ENCODE peak calls at places on chromosomes 12 and 14, in eight cellular contexts. One of them, this sample, is unnamed.

GRCh38 chr12:91778938-91779400 is 366.7 kb downstream of the BTG1 start:
- DNase-seq in A549: peak; percentile 96
- DNase-seq in COLO829: peak; percentile 83
- DNase-seq in fibroblast of mammary gland: peak; percentile 96
- DNase-seq in globus pallidus: peak; percentile 3
- DNase-seq in lower lobe of right lung: no peak
- DNase-seq in colonic mucosa: peak; percentile 39
- DNase-seq in SIG-M5: no peak
- DNase-seq in this sample: peak; percentile 92

GRCh38 chr14:42535397-42535796 is 928.7 kb downstream of the LRFN5 start:
- DNase-seq in A549: peak; percentile 21
- DNase-seq in COLO829: no peak
- DNase-seq in fibroblast of mammary gland: no peak
- DNase-seq in globus pallidus: no peak
- DNase-seq in lower lobe of right lung: no peak
- DNase-seq in colonic mucosa: no peak
- DNase-seq in SIG-M5: no peak
- DNase-seq in this sample: no peak

GRCh38 chr14:22845821-22846625 is 9.6 kb downstream of the MMP14 start:
- DNase-seq in A549: no peak
- DNase-seq in COLO829: no peak
- DNase-seq in fibroblast of mammary gland: peak; percentile 25
- DNase-seq in globus pallidus: no peak
- DNase-seq in lower lobe of right lung: peak; percentile 43
- DNase-seq in colonic mucosa: no peak
- DNase-seq in SIG-M5: no peak
- DNase-seq in this sample: no peak

GRCh38 chr12:2692156-2692555 is 102.6 kb upstream of the FKBP4 start:
- DNase-seq in A549: no peak
- DNase-seq in COLO829: no peak
- DNase-seq in fibroblast of mammary gland: no peak
- DNase-seq in globus pallidus: no peak
- DNase-seq in lower lobe of right lung: no peak
- DNase-seq in colonic mucosa: no peak
- DNase-seq in SIG-M5: no peak
- DNase-seq in this sample: no peak

GRCh38 chr14:39972704-39973103 is 540.5 kb upstream of the FBXO33 start:
- DNase-seq in A549: no peak
- DNase-seq in COLO829: no peak
- DNase-seq in fibroblast of mammary gland: no peak
- DNase-seq in globus pallidus: no peak
- DNase-seq in lower lobe of right lung: no peak
- DNase-seq in colonic mucosa: no peak
- DNase-seq in SIG-M5: no peak
- DNase-seq in this sample: no peak

GRCh38 chr14:84442481-84442880 is 1087.5 kb upstream of the FLRT2 start:
- DNase-seq in A549: no peak
- DNase-seq in COLO829: peak; percentile 20
- DNase-seq in fibroblast of mammary gland: no peak
- DNase-seq in globus pallidus: peak; percentile 17
- DNase-seq in lower lobe of right lung: no peak
- DNase-seq in colonic mucosa: no peak
- DNase-seq in SIG-M5: no peak
- DNase-seq in this sample: no peak

GRCh38 chr12:113955109-113955970 is 10.8 kb downstream of the RBM19 start:
- DNase-seq in A549: peak; percentile 70
- DNase-seq in COLO829: peak; percentile 13
- DNase-seq in fibroblast of mammary gland: peak; percentile 17
- DNase-seq in globus pallidus: no peak
- DNase-seq in lower lobe of right lung: no peak
- DNase-seq in colonic mucosa: peak; percentile 41
- DNase-seq in SIG-M5: no peak
- DNase-seq in this sample: peak; percentile 30

GRCh38 chr12:89384050-89384749 is 31.9 kb upstream of the DUSP6 start:
- DNase-seq in A549: no peak
- DNase-seq in COLO829: peak; percentile 15
- DNase-seq in fibroblast of mammary gland: peak; percentile 90
- DNase-seq in globus pallidus: no peak
- DNase-seq in lower lobe of right lung: peak; percentile 56
- DNase-seq in colonic mucosa: peak; percentile 73
- DNase-seq in SIG-M5: no peak
- DNase-seq in this sample: peak; percentile 97

GRCh38 chr14:36973806-36974442 is 198.5 kb downstream of the SLC25A21 start:
- DNase-seq in A549: peak; percentile 82
- DNase-seq in COLO829: no peak
- DNase-seq in fibroblast of mammary gland: peak; percentile 73
- DNase-seq in globus pallidus: no peak
- DNase-seq in lower lobe of right lung: no peak
- DNase-seq in colonic mucosa: no peak
- DNase-seq in SIG-M5: no peak
- DNase-seq in this sample: peak; percentile 80

GRCh38 chr12:6903712-6904111 is 910 bp upstream of the LRRC23 start:
- DNase-seq in A549: no peak
- DNase-seq in COLO829: no peak
- DNase-seq in fibroblast of mammary gland: no peak
- DNase-seq in globus pallidus: no peak
- DNase-seq in lower lobe of right lung: no peak
- DNase-seq in colonic mucosa: no peak
- DNase-seq in SIG-M5: no peak
- DNase-seq in this sample: no peak

GRCh38 chr12:6700646-6701051 is at the start of gene PIANP:
- DNase-seq in A549: no peak
- DNase-seq in COLO829: no peak
- DNase-seq in fibroblast of mammary gland: no peak
- DNase-seq in globus pallidus: no peak
- DNase-seq in lower lobe of right lung: no peak
- DNase-seq in colonic mucosa: no peak
- DNase-seq in SIG-M5: no peak
- DNase-seq in this sample: peak; percentile 50

GRCh38 chr12:6820171-6820570 is 1.4 kb upstream of the GPR162 start:
- DNase-seq in A549: no peak
- DNase-seq in COLO829: no peak
- DNase-seq in fibroblast of mammary gland: no peak
- DNase-seq in globus pallidus: no peak
- DNase-seq in lower lobe of right lung: no peak
- DNase-seq in colonic mucosa: no peak
- DNase-seq in SIG-M5: no peak
- DNase-seq in this sample: no peak

GRCh38 chr12:49126852-49127763 is 4.1 kb downstream of the TUBA1B start:
- DNase-seq in A549: peak; percentile 42
- DNase-seq in COLO829: no peak
- DNase-seq in fibroblast of mammary gland: no peak
- DNase-seq in globus pallidus: no peak
- DNase-seq in lower lobe of right lung: no peak
- DNase-seq in colonic mucosa: no peak
- DNase-seq in SIG-M5: no peak
- DNase-seq in this sample: no peak

GRCh38 chr12:51295651-51296050 is 25.4 kb upstream of the SMAGP start:
- DNase-seq in A549: no peak
- DNase-seq in COLO829: no peak
- DNase-seq in fibroblast of mammary gland: no peak
- DNase-seq in globus pallidus: no peak
- DNase-seq in lower lobe of right lung: no peak
- DNase-seq in colonic mucosa: no peak
- DNase-seq in SIG-M5: no peak
- DNase-seq in this sample: no peak

GRCh38 chr14:52723514-52724359 is 6.2 kb upstream of the STYX start:
- DNase-seq in A549: no peak
- DNase-seq in COLO829: no peak
- DNase-seq in fibroblast of mammary gland: no peak
- DNase-seq in globus pallidus: no peak
- DNase-seq in lower lobe of right lung: no peak
- DNase-seq in colonic mucosa: no peak
- DNase-seq in SIG-M5: no peak
- DNase-seq in this sample: no peak

GRCh38 chr14:80202888-80203562 is 8.3 kb downstream of the DIO2 start:
- DNase-seq in A549: peak; percentile 45
- DNase-seq in COLO829: no peak
- DNase-seq in fibroblast of mammary gland: peak; percentile 18
- DNase-seq in globus pallidus: no peak
- DNase-seq in lower lobe of right lung: no peak
- DNase-seq in colonic mucosa: peak; percentile 39
- DNase-seq in SIG-M5: no peak
- DNase-seq in this sample: no peak

GRCh38 chr14:54894995-54895394 is 7.6 kb downstream of the GCH1 start:
- DNase-seq in A549: no peak
- DNase-seq in COLO829: no peak
- DNase-seq in fibroblast of mammary gland: peak; percentile 33
- DNase-seq in globus pallidus: no peak
- DNase-seq in lower lobe of right lung: no peak
- DNase-seq in colonic mucosa: no peak
- DNase-seq in SIG-M5: no peak
- DNase-seq in this sample: peak; percentile 54

GRCh38 chr12:107558141-107558815 is 127.3 kb upstream of the PWP1 start:
- DNase-seq in A549: no peak
- DNase-seq in COLO829: no peak
- DNase-seq in fibroblast of mammary gland: no peak
- DNase-seq in globus pallidus: no peak
- DNase-seq in lower lobe of right lung: no peak
- DNase-seq in colonic mucosa: no peak
- DNase-seq in SIG-M5: no peak
- DNase-seq in this sample: no peak

GRCh38 chr14:80465541-80466220 is 254.4 kb upstream of the DIO2 start:
- DNase-seq in A549: no peak
- DNase-seq in COLO829: no peak
- DNase-seq in fibroblast of mammary gland: no peak
- DNase-seq in globus pallidus: no peak
- DNase-seq in lower lobe of right lung: no peak
- DNase-seq in colonic mucosa: no peak
- DNase-seq in SIG-M5: no peak
- DNase-seq in this sample: no peak

GRCh38 chr12:67710582-67710981 is 62.0 kb downstream of the DYRK2 start:
- DNase-seq in A549: peak; percentile 82
- DNase-seq in COLO829: no peak
- DNase-seq in fibroblast of mammary gland: peak; percentile 62
- DNase-seq in globus pallidus: peak; percentile 52
- DNase-seq in lower lobe of right lung: no peak
- DNase-seq in colonic mucosa: peak; percentile 92
- DNase-seq in SIG-M5: no peak
- DNase-seq in this sample: peak; percentile 81

GRCh38 chr14:104967144-104967413 is 11.1 kb downstream of the AHNAK2 start:
- DNase-seq in A549: no peak
- DNase-seq in COLO829: no peak
- DNase-seq in fibroblast of mammary gland: no peak
- DNase-seq in globus pallidus: no peak
- DNase-seq in lower lobe of right lung: no peak
- DNase-seq in colonic mucosa: no peak
- DNase-seq in SIG-M5: no peak
- DNase-seq in this sample: no peak

GRCh38 chr14:97697772-97698171 is 900.6 kb downstream of the VRK1 start:
- DNase-seq in A549: no peak
- DNase-seq in COLO829: no peak
- DNase-seq in fibroblast of mammary gland: no peak
- DNase-seq in globus pallidus: no peak
- DNase-seq in lower lobe of right lung: no peak
- DNase-seq in colonic mucosa: no peak
- DNase-seq in SIG-M5: no peak
- DNase-seq in this sample: no peak

GRCh38 chr12:90816353-90817089 is 138.5 kb downstream of the CCER1 start:
- DNase-seq in A549: no peak
- DNase-seq in COLO829: no peak
- DNase-seq in fibroblast of mammary gland: peak; percentile 55
- DNase-seq in globus pallidus: no peak
- DNase-seq in lower lobe of right lung: no peak
- DNase-seq in colonic mucosa: no peak
- DNase-seq in SIG-M5: no peak
- DNase-seq in this sample: no peak

GRCh38 chr12:639566-639965 is 23.7 kb downstream of the NINJ2 start:
- DNase-seq in A549: no peak
- DNase-seq in COLO829: no peak
- DNase-seq in fibroblast of mammary gland: no peak
- DNase-seq in globus pallidus: no peak
- DNase-seq in lower lobe of right lung: no peak
- DNase-seq in colonic mucosa: no peak
- DNase-seq in SIG-M5: no peak
- DNase-seq in this sample: no peak

GRCh38 chr14:69012251-69012953 is 33.3 kb upstream of the ACTN1 start:
- DNase-seq in A549: no peak
- DNase-seq in COLO829: no peak
- DNase-seq in fibroblast of mammary gland: peak; percentile 27
- DNase-seq in globus pallidus: no peak
- DNase-seq in lower lobe of right lung: no peak
- DNase-seq in colonic mucosa: no peak
- DNase-seq in SIG-M5: no peak
- DNase-seq in this sample: peak; percentile 21

GRCh38 chr14:68677901-68678300 is 115.0 kb downstream of the ZFP36L1 start:
- DNase-seq in A549: no peak
- DNase-seq in COLO829: no peak
- DNase-seq in fibroblast of mammary gland: no peak
- DNase-seq in globus pallidus: no peak
- DNase-seq in lower lobe of right lung: no peak
- DNase-seq in colonic mucosa: no peak
- DNase-seq in SIG-M5: no peak
- DNase-seq in this sample: no peak

GRCh38 chr12:52190860-52191729 is 719 bp downstream of the KRT80 start:
- DNase-seq in A549: peak; percentile 58
- DNase-seq in COLO829: no peak
- DNase-seq in fibroblast of mammary gland: no peak
- DNase-seq in globus pallidus: no peak
- DNase-seq in lower lobe of right lung: no peak
- DNase-seq in colonic mucosa: no peak
- DNase-seq in SIG-M5: no peak
- DNase-seq in this sample: peak; percentile 47

GRCh38 chr12:123431951-123432886 is 4.3 kb downstream of the RILPL2 start:
- DNase-seq in A549: no peak
- DNase-seq in COLO829: no peak
- DNase-seq in fibroblast of mammary gland: no peak
- DNase-seq in globus pallidus: no peak
- DNase-seq in lower lobe of right lung: peak; percentile 65
- DNase-seq in colonic mucosa: no peak
- DNase-seq in SIG-M5: no peak
- DNase-seq in this sample: no peak

GRCh38 chr14:69612014-69612758 is 790 bp downstream of the SUSD6 start:
- DNase-seq in A549: no peak
- DNase-seq in COLO829: no peak
- DNase-seq in fibroblast of mammary gland: peak; percentile 11
- DNase-seq in globus pallidus: peak; percentile 49
- DNase-seq in lower lobe of right lung: peak; percentile 54
- DNase-seq in colonic mucosa: peak; percentile 45
- DNase-seq in SIG-M5: no peak
- DNase-seq in this sample: peak; percentile 48

GRCh38 chr12:21073822-21074460 is 57.1 kb upstream of the SLCO1B1 start:
- DNase-seq in A549: peak; percentile 30
- DNase-seq in COLO829: no peak
- DNase-seq in fibroblast of mammary gland: no peak
- DNase-seq in globus pallidus: no peak
- DNase-seq in lower lobe of right lung: no peak
- DNase-seq in colonic mucosa: no peak
- DNase-seq in SIG-M5: no peak
- DNase-seq in this sample: peak; percentile 53

GRCh38 chr12:4763549-4763948 is 43.3 kb downstream of the GALNT8 start:
- DNase-seq in A549: peak; percentile 66
- DNase-seq in COLO829: peak; percentile 25
- DNase-seq in fibroblast of mammary gland: peak; percentile 37
- DNase-seq in globus pallidus: peak; percentile 56
- DNase-seq in lower lobe of right lung: no peak
- DNase-seq in colonic mucosa: peak; percentile 37
- DNase-seq in SIG-M5: no peak
- DNase-seq in this sample: peak; percentile 3

This sample was measured in EH.